ENCODE peak calls at places on chromosomes 7 and 10, in six cellular contexts. I is HCT116, G is PC-3, T is hepatocyte, N is neural progenitor cell, X is GM23338. L is an unnamed sample.
A peak's percentile ranks its signal among the peaks of the same experiment; 100 is the strongest.

GRCh38 chr7:132548489-132549078 is 27.7 kb downstream of the PLXNA4 start:
- DNase-seq in N (no peak), X (no peak), T (no peak), G (peak; percentile 79), I (no peak), L (no peak)

GRCh38 chr10:56469482-56469881 is 108.4 kb upstream of the ZWINT start:
- DNase-seq in T (no peak), N (no peak), I (no peak), X (peak; percentile 4), G (no peak), L (no peak)

GRCh38 chr10:51569467-51569866 is 129.9 kb downstream of the CSTF2T start:
- DNase-seq in X (no peak), N (no peak), T (no peak), I (no peak), G (no peak), L (peak; percentile 58)

GRCh38 chr10:132504501-132505272 is 32.9 kb upstream of the INPP5A start:
- DNase-seq in X (no peak), T (no peak), G (no peak), N (no peak), I (no peak), L (no peak)

GRCh38 chr10:123021517-123021916 is 12.7 kb downstream of the ACADSB start:
- DNase-seq in X (no peak), I (peak; percentile 29), G (no peak), T (peak; percentile 13), N (no peak), L (no peak)

GRCh38 chr7:70597071-70597470 is 534.9 kb upstream of the GALNT17 start:
- DNase-seq in I (no peak), G (no peak), T (no peak), N (no peak), X (no peak), L (no peak)

GRCh38 chr10:72659694-72660093 is 32.2 kb upstream of the MCU start:
- DNase-seq in I (no peak), X (peak; percentile 31), N (no peak), G (no peak), T (no peak), L (no peak)

GRCh38 chr10:30985552-30985951 is 46.1 kb downstream of the ZNF438 start:
- DNase-seq in N (no peak), T (no peak), X (no peak), I (peak; percentile 7), G (peak; percentile 73), L (no peak)

GRCh38 chr10:55374060-55374459 is 573.0 kb upstream of the PCDH15 start:
- DNase-seq in I (no peak), T (peak; percentile 4), N (no peak), G (no peak), X (no peak), L (no peak)

GRCh38 chr7:51732951-51733350 is 416.3 kb upstream of the COBL start:
- DNase-seq in I (no peak), T (no peak), N (peak; percentile 9), X (no peak), G (no peak), L (no peak)

GRCh38 chr10:17428616-17429097 is 25.7 kb downstream of the ST8SIA6 start:
- DNase-seq in T (no peak), G (no peak), I (no peak), X (peak; percentile 17), N (no peak), L (peak; percentile 28)

GRCh38 chr10:7512487-7512886 is 101.7 kb upstream of the SFMBT2 start:
- DNase-seq in X (peak; percentile 50), I (no peak), G (no peak), T (no peak), N (no peak), L (no peak)

DNA sequence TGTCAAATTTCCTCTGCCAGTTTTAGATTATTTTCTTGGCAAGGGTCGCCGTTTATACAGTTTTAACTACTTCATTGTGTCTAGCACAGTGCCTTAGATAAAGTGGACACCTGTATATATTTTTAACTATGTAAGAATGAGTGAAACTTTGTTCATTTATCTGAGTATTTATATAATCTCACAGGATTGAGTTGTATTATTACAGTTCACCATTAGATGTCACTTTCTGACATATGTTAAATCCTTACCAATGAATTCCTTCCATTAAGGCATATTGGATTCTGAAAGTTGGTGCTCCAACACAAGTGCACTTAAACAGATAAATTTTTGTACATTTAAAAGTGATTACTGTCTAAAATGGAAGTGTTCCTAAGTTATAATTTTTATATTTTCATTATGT is 43.0 kb downstream of the ZMYND11 start:
- DNase-seq in G (peak; percentile 38), I (peak; percentile 1), X (no peak), T (peak; percentile 18), N (no peak), L (peak; percentile 34)
- TF ChIP-seq CTCF in G (peak; percentile 51), I (peak; percentile 32), X (peak; percentile 30), T (peak; percentile 51), N (peak; percentile 35), L (peak; percentile 44)

DNA sequence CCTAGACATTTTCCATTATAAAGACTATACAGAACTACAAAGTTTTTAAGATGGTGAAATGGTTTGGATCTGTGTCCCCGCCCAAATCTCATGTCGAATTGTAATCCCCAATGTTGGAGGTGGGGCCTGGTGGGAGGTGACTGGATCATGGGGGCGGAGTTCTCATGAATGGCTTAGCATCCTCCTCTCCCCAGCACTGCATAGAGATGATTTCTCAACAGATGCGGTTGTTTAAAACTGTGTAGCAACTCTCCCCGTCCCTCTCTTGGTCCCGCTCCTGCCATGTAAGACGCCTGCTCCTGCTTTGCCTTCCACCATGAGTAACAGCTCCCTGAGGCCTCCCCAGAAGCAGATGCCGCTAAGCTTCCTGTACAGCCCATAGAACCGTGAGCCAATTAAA is 1.6 kb downstream of the FAM133B start:
- DNase-seq in G (no peak), I (no peak), N (no peak), T (no peak), X (peak; percentile 31), L (no peak)
- TF ChIP-seq EZH2phosphoT487 in G (no peak), I (no peak), N (no peak), T (no peak), X (no peak), L (no peak)

GRCh38 chr7:73769481-73770001 is 529 bp downstream of the CLDN3 start:
- DNase-seq in T (no peak), N (no peak), X (no peak), G (peak; percentile 8), I (no peak), L (no peak)
- TF ChIP-seq EZH2 in T (no peak), N (no peak), X (no peak), G (no peak), I (no peak), L (no peak)

GRCh38 chr7:20602306-20602705 is 13.2 kb upstream of the ABCB5 start:
- DNase-seq in T (no peak), G (no peak), I (no peak), X (no peak), N (no peak), L (no peak)
- TF ChIP-seq CTCF in T (no peak), G (no peak), I (no peak), X (no peak), N (no peak), L (no peak)

GRCh38 chr7:158356454-158356853 is 231.2 kb downstream of the PTPRN2 start:
- DNase-seq in N (no peak), X (no peak), I (no peak), G (no peak), T (no peak), L (no peak)
- TF ChIP-seq EZH2phosphoT487 in N (no peak), X (no peak), I (no peak), G (no peak), T (no peak), L (no peak)

GRCh38 chr7:26375604-26376207 is 84.0 kb downstream of the SNX10 start:
- DNase-seq in G (no peak), N (peak; percentile 4), I (no peak), X (peak; percentile 72), T (no peak), L (no peak)

GRCh38 chr7:26372738-26373137 is 81.1 kb downstream of the SNX10 start:
- DNase-seq in T (no peak), X (no peak), N (no peak), G (no peak), I (no peak), L (no peak)

GRCh38 chr7:26379711-26380110 is 88.0 kb downstream of the SNX10 start:
- DNase-seq in X (no peak), T (no peak), G (no peak), N (no peak), I (no peak), L (no peak)

GRCh38 chr7:26374665-26375373 is 83.2 kb downstream of the SNX10 start:
- DNase-seq in X (no peak), T (no peak), N (no peak), I (no peak), G (no peak), L (no peak)

GRCh38 chr7:26376208-26376917 is 84.7 kb downstream of the SNX10 start:
- DNase-seq in X (peak; percentile 91), I (no peak), N (peak; percentile 90), T (peak; percentile 63), G (no peak), L (peak; percentile 42)
- TF ChIP-seq EZH2 in X (no peak), I (no peak), N (no peak), T (peak; percentile 77), G (no peak), L (no peak)

GRCh38 chr10:129970404-129971364 is 6.6 kb upstream of the EBF3 start:
- DNase-seq in X (no peak), I (no peak), T (no peak), G (no peak), N (peak; percentile 60), L (no peak)

GRCh38 chr10:129972145-129972965 is 8.3 kb upstream of the EBF3 start:
- DNase-seq in N (peak; percentile 55), I (no peak), T (peak; percentile 38), G (no peak), X (peak; percentile 63), L (no peak)

GRCh38 chr10:129969528-129970264 is 5.6 kb upstream of the EBF3 start:
- DNase-seq in X (no peak), G (no peak), I (no peak), N (peak; percentile 64), T (no peak), L (no peak)

GRCh38 chr10:129972966-129973673 is 9.0 kb upstream of the EBF3 start:
- DNase-seq in N (peak; percentile 31), T (no peak), X (peak; percentile 13), G (no peak), I (no peak), L (no peak)

DNA sequence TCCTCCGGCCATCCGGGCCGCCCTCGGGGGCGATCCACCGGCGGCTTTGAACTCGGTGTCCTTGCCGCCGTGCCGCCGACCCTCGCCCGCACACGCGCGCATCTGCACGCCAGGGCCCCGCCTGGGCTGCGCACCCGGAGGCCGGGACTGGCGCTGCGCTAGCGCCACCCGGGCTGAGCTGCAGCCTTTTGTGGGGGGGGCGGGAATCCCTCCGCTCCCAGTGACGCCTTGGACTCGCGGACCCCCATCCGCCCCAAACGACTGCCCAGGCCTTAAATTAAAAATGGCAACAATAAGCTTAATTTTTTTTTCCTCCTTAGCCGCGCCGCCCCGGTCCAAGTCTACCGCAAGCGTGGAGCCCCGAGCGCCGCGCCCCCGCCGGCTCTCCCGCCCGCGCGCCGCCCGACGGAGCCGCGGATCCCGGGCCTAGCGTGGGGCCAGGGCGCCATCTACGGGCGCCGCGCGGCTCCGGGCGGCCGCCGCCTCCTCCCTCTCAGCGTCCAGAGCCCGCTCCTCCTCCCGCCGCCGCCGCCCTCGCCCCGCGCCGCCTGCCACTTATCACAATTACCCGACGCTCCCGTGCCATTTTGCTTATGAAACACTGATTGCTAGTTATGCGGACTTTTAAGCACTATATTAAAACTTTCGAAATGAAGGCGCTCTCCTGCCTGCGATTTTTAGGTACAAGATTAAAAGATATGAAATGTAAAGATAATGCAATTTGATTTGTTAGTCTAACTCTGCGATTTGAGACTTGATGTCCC is 7.5 kb upstream of the EBF3 start:
- DNase-seq in I (no peak), T (peak; percentile 86), N (peak; percentile 91), X (peak; percentile 85), G (peak; percentile 56), L (peak; percentile 37)
- TF ChIP-seq CTCF in I (no peak), T (peak; percentile 51), N (peak; percentile 56), X (no peak), G (no peak), L (no peak)